ENCODE peak calls at places on chromosomes 1 and 21, in five cellular contexts. Y is HepG2; E is vagina; N is IMR-90; B is CD8-positive, alpha-beta T cell. K is an unnamed sample. For H3K36me3 and H3K9me3, the result is how much of the 10 kb centered on the place peaks cover.

GRCh38 chr1:12460911-12461621 is 156.9 kb downstream of the DHRS3 start:
- DNase-seq in N (peak), Y (no peak), B (no peak), E (no peak), K (peak)

GRCh38 chr1:51514733-51515132 is 4.3 kb downstream of the EPS15 start:
- DNase-seq in N (no peak), Y (no peak), E (no peak), B (no peak), K (no peak)

GRCh38 chr1:46202975-46203737 is at the start of gene LURAP1:
- DNase-seq in B (peak), E (no peak), N (peak), Y (no peak), K (peak)

GRCh38 chr1:66270122-66270812 is 263.7 kb upstream of the SGIP1 start:
- DNase-seq in B (no peak), N (peak), Y (no peak), E (no peak), K (no peak)

GRCh38 chr1:26287033-26287711 is 7.3 kb downstream of the SH3BGRL3 start:
- DNase-seq in E (no peak), B (peak), N (peak), Y (no peak), K (no peak)

GRCh38 chr1:5980314-5981008 is 11.8 kb downstream of the NPHP4 start:
- DNase-seq in N (peak), Y (no peak), B (no peak), E (no peak), K (peak)

GRCh38 chr1:154944422-154945159 is 8.1 kb upstream of the PMVK start:
- DNase-seq in N (no peak), B (no peak), E (no peak), Y (peak), K (no peak)

GRCh38 chr1:22332166-22332717 is 119.4 kb upstream of the ZBTB40 start:
- DNase-seq in N (no peak), E (no peak), Y (no peak), B (no peak), K (no peak)

GRCh38 chr1:184083016-184083415 is 31.5 kb downstream of the TSEN15 start:
- DNase-seq in Y (no peak), N (no peak), E (no peak), B (no peak), K (no peak)

GRCh38 chr1:169892176-169892818 is 1.4 kb downstream of the SCYL3 start:
- DNase-seq in B (no peak), Y (no peak), N (no peak), E (no peak), K (no peak)

GRCh38 chr1:16367968-16368910 is 1.2 kb downstream of the SZRD1 start:
- DNase-seq in E (no peak), B (no peak), N (peak), Y (no peak), K (no peak)

GRCh38 chr1:198778049-198778448 is 139.2 kb downstream of the PTPRC start:
- DNase-seq in N (peak), Y (no peak), B (no peak), E (no peak), K (peak)

GRCh38 chr1:209839875-209840491 is 12.2 kb downstream of the UTP25 start:
- DNase-seq in Y (peak), E (no peak), B (no peak), N (peak), K (peak)

GRCh38 chr1:182786223-182787001 is 3.2 kb upstream of the NPL start:
- DNase-seq in N (peak), Y (peak), E (no peak), B (peak), K (peak)

GRCh38 chr1:29801003-29801402 is 564.7 kb downstream of the PTPRU start:
- DNase-seq in E (peak), Y (no peak), N (no peak), B (no peak), K (no peak)

GRCh38 chr1:86703696-86704455 is 500 bp upstream of the SH3GLB1 start:
- DNase-seq in N (no peak), Y (peak), B (no peak), E (no peak), K (no peak)

GRCh38 chr1:67935560-67935959 is 102.3 kb upstream of the GNG12 start:
- DNase-seq in Y (no peak), E (no peak), N (peak), B (no peak), K (no peak)

GRCh38 chr1:227356582-227357228 is 38.4 kb upstream of the CDC42BPA start:
- DNase-seq in Y (peak), B (no peak), N (no peak), E (no peak), K (peak)

GRCh38 chr1:115182012-115182715 is 92.9 kb upstream of the TSPAN2 start:
- DNase-seq in N (no peak), Y (no peak), B (no peak), E (no peak), K (no peak)

GRCh38 chr1:205441716-205442050 is 14.2 kb downstream of the BLACAT1 start:
- DNase-seq in B (no peak), N (no peak), Y (no peak), E (no peak), K (no peak)

GRCh38 chr1:50978144-50978851 is 8.3 kb downstream of the CDKN2C start:
- DNase-seq in B (peak), E (no peak), N (peak), Y (peak), K (peak)

GRCh38 chr1:226569879-226570547 is 21.4 kb downstream of the STUM start:
- DNase-seq in E (no peak), N (no peak), Y (peak), B (peak), K (no peak)

GRCh38 chr1:152673016-152673415 is 2.1 kb upstream of the LCE2C start:
- DNase-seq in B (no peak), E (no peak), Y (peak), N (no peak), K (no peak)

GRCh38 chr21:45055861-45056260 is 18.5 kb upstream of the ADARB1 start:
- DNase-seq in B (no peak), E (no peak), Y (no peak), N (peak), K (no peak)

GRCh38 chr1:26584022-26584485 is 54.5 kb downstream of the RPS6KA1 start:
- DNase-seq in E (no peak), B (no peak), Y (no peak), N (no peak), K (peak)

GRCh38 chr21:44365251-44365966 is 12.0 kb downstream of the TRPM2 start:
- DNase-seq in N (no peak), E (no peak), Y (no peak), B (no peak), K (no peak)

GRCh38 chr1:180311011-180311730 is 81.1 kb downstream of the LHX4 start:
- DNase-seq in Y (no peak), B (no peak), E (no peak), N (peak), K (no peak)

GRCh38 chr1:162633327-162633762 is 1.1 kb downstream of the DDR2 start:
- DNase-seq in B (no peak), N (peak), E (no peak), Y (no peak), K (peak)

GRCh38 chr1:35899941-35900340 is 16.9 kb downstream of the AGO1 start:
- DNase-seq in Y (no peak), N (no peak), E (no peak), B (no peak), K (no peak)

GRCh38 chr1:28601696-28602095 is 9.6 kb downstream of the RAB42 start:
- DNase-seq in B (no peak), N (peak), E (no peak), Y (no peak), K (peak)

GRCh38 chr1:209513226-209513625 is 70.3 kb upstream of the CAMK1G start:
- DNase-seq in B (no peak), E (peak), N (peak), Y (peak), K (no peak)

GRCh38 chr1:224632921-224633321 is 16.8 kb downstream of the CNIH3 start:
- DNase-seq in E (no peak), N (peak), Y (no peak), B (no peak), K (no peak)

GRCh38 chr1:228986093-228986904 is 251.0 kb downstream of the RHOU start:
- DNase-seq in B (no peak), N (peak), Y (no peak), E (peak), K (peak)

GRCh38 chr21:42685036-42685435 is 31.6 kb downstream of the PDE9A start:
- DNase-seq in Y (no peak), E (no peak), B (no peak), N (no peak), K (peak)

GRCh38 chr21:42684109-42684916 is 30.9 kb downstream of the PDE9A start:
- DNase-seq in B (peak), Y (no peak), N (no peak), E (no peak), K (peak)

GRCh38 chr21:42687796-42688195 is 34.4 kb downstream of the PDE9A start:
- DNase-seq in N (no peak), Y (no peak), B (no peak), E (no peak), K (no peak)

GRCh38 chr21:42688226-42688840 is 34.9 kb downstream of the PDE9A start:
- DNase-seq in N (no peak), Y (no peak), B (no peak), E (no peak), K (no peak)

GRCh38 chr21:42685954-42686500 is 32.6 kb downstream of the PDE9A start:
- DNase-seq in E (no peak), B (no peak), Y (no peak), N (no peak), K (no peak)
- H3K36me3 ChIP-seq in E (under half), B (under half), Y (under half), N (under half), K (under half)

DNA sequence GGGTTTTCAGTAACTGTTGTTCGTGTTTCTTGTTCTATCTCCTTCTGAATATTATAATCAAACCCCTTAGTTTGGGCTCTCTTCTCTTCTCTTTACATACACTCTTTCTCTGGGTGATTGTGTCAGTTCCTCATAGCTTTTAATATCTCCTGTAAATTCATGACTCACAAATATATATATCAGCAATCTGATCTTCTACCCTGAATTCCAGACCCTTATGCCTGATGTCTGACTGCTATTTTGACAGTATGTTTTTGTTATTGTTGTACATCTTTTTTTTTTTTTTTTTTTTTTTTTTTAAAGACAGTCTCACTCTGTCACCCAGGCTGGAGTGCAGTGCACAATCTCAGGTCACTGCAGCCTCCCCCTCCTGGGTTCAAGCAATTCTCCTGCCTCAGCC is 70.8 kb upstream of the MPC2 start:
- DNase-seq in B (no peak), Y (no peak), E (no peak), N (no peak), K (no peak)
- H3K4me3 ChIP-seq in B (no peak), Y (no peak), E (no peak), N (no peak), K (no peak)

GRCh38 chr21:34132202-34132601 is 58.8 kb downstream of the MRPS6 start:
- DNase-seq in B (no peak), E (no peak), Y (no peak), N (no peak), K (no peak)

GRCh38 chr21:34132905-34133304 is 59.5 kb downstream of the MRPS6 start:
- DNase-seq in Y (no peak), E (no peak), B (no peak), N (no peak), K (no peak)

GRCh38 chr21:34135330-34135729 is 62.0 kb downstream of the MRPS6 start:
- DNase-seq in Y (no peak), N (no peak), B (no peak), E (no peak), K (no peak)

GRCh38 chr21:34133392-34133791 is 60.0 kb downstream of the MRPS6 start:
- DNase-seq in N (no peak), B (no peak), E (no peak), Y (no peak), K (no peak)

DNA sequence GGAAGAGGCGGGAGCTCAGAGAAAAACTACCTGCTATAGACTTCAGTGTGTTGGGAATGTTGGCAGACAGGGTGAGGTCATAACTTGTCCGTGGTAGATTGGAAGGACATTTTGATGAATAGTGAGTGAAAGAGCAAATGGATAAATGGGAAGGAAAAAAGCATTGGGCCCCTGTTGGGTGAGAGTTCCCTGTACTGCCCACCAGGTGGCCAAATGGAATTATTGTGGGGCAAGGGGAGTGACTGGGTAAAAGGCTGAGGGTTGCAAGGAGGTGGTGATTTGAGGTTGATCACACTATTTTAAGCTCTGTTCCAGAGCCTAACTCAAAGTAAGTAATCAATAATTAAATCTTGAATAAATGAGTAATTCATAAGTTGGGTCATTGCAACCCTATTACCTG is 60.4 kb downstream of the MRPS6 start:
- DNase-seq in B (no peak), Y (no peak), E (no peak), N (no peak), K (no peak)
- H3K9me3 ChIP-seq in B (under half), Y (under half), E (under half), N (under half), K (under half)

GRCh38 chr1:1223321-1223720 is 8.5 kb downstream of the SDF4 start:
- DNase-seq in Y (no peak), B (no peak), E (no peak), N (no peak), K (no peak)
- H3K36me3 ChIP-seq in Y (half or more), B (under half), E (half or more), N (half or more), K (under half)

DNA sequence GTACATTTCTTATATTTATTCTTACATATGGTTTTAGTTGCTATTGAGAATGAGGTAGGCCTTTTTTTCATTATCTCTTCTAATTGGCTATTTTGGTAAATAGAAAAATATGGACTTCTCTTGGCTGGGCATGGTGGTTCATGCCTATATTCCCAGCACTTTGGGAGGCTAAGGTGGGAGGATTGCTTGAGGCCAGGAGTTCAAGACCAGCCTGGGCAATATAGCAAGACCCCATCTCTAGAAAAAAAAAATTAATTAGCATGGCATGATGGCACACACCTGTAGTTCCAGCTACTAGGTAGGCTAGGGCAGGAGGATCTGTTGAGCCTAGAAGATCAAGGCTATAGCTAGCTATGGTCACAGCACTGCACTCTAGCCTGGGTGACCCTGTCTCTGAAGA is 3.2 kb downstream of the ZNF684 start:
- DNase-seq in B (no peak), N (no peak), E (no peak), Y (no peak), K (no peak)
- H3K4me3 ChIP-seq in B (no peak), N (no peak), E (no peak), Y (no peak), K (no peak)

K was measured in MG63.